ENCODE peak calls at places on chromosomes 5 and 9, in nine cellular contexts. N is hepatocyte, P is OCI-LY7, M is HCT116, T is fibroblast of lung, E is mammary epithelial cell, Q is GM12878, C is SK-N-SH, S is IMR-90. L is an unnamed sample.

GRCh38 chr5:36734422-36734821 is 128.0 kb downstream of the SLC1A3 start:
- DNase-seq in N (peak; percentile 53), P (peak; percentile 31), M (no peak), T (peak; percentile 54), E (peak; percentile 10), Q (no peak), C (peak; percentile 24), S (peak; percentile 36), L (no peak)

GRCh38 chr5:132017738-132018625 is 6.5 kb upstream of the ACSL6 start:
- DNase-seq in N (no peak), P (no peak), M (no peak), T (no peak), E (no peak), Q (no peak), C (no peak), S (no peak), L (no peak)

GRCh38 chr5:109759304-109759703 is 69.6 kb downstream of the MAN2A1 start:
- DNase-seq in N (no peak), P (no peak), M (no peak), T (peak; percentile 60), E (peak; percentile 15), Q (no peak), C (no peak), S (peak; percentile 60), L (no peak)

GRCh38 chr9:121914017-121914595 is 179.0 kb downstream of the TTLL11 start:
- DNase-seq in N (no peak), P (no peak), M (no peak), T (no peak), E (no peak), Q (no peak), C (no peak), S (no peak), L (no peak)

GRCh38 chr5:37771203-37771611 is 68.6 kb downstream of the GDNF start:
- DNase-seq in N (peak; percentile 11), P (no peak), M (no peak), T (peak; percentile 40), E (no peak), Q (no peak), C (no peak), S (no peak), L (no peak)

GRCh38 chr5:60196382-60197113 is 303.0 kb upstream of the PDE4D start:
- DNase-seq in N (peak; percentile 42), P (no peak), M (peak; percentile 12), T (peak; percentile 89), E (peak; percentile 97), Q (no peak), C (no peak), S (peak; percentile 72), L (peak; percentile 83)

GRCh38 chr5:141409598-141410306 is 1.9 kb downstream of the PCDHGB6 start:
- DNase-seq in N (no peak), P (no peak), M (no peak), T (no peak), E (no peak), Q (no peak), C (no peak), S (no peak), L (no peak)

GRCh38 chr5:40171971-40172370 is 507.7 kb upstream of the PTGER4 start:
- DNase-seq in N (no peak), P (no peak), M (no peak), T (peak; percentile 50), E (peak; percentile 79), Q (no peak), C (no peak), S (peak; percentile 81), L (peak; percentile 57)

GRCh38 chr9:20701058-20701457 is 17.0 kb downstream of the FOCAD start:
- DNase-seq in N (no peak), P (no peak), M (no peak), T (no peak), E (no peak), Q (no peak), C (no peak), S (no peak), L (no peak)

GRCh38 chr9:35688558-35689350 is 971 bp downstream of the TPM2 start:
- DNase-seq in N (peak; percentile 48), P (no peak), M (peak; percentile 33), T (peak; percentile 79), E (peak; percentile 83), Q (no peak), C (no peak), S (peak; percentile 92), L (peak; percentile 94)

GRCh38 chr9:35687306-35687705 is 2.4 kb downstream of the TPM2 start:
- DNase-seq in N (no peak), P (peak; percentile 20), M (no peak), T (no peak), E (no peak), Q (no peak), C (no peak), S (no peak), L (peak; percentile 52)

GRCh38 chr9:35689351-35689600 is 449 bp downstream of the TPM2 start:
- DNase-seq in N (no peak), P (no peak), M (no peak), T (no peak), E (no peak), Q (no peak), C (no peak), S (no peak), L (no peak)

GRCh38 chr9:35686222-35687203 is 3.2 kb downstream of the TPM2 start:
- DNase-seq in N (no peak), P (peak; percentile 80), M (no peak), T (peak; percentile 74), E (no peak), Q (no peak), C (no peak), S (peak; percentile 60), L (peak; percentile 93)

GRCh38 chr9:35687972-35688557 is 1.7 kb downstream of the TPM2 start:
- DNase-seq in N (no peak), P (no peak), M (no peak), T (peak; percentile 19), E (no peak), Q (no peak), C (no peak), S (no peak), L (peak; percentile 79)
- H3K36me3 ChIP-seq in N (no peaks in the 10 kb centered on the region), P (no peaks in the 10 kb centered on the region), M (peaks cover 48% of the 10 kb centered on the region), T (peaks cover 23% of the 10 kb centered on the region), E (peaks cover 17% of the 10 kb centered on the region), Q (no peaks in the 10 kb centered on the region), C (peaks cover 28% of the 10 kb centered on the region), S (peaks cover 50% of the 10 kb centered on the region), L (peaks cover 56% of the 10 kb centered on the region)

GRCh38 chr9:107491081-107492053 is 1.8 kb upstream of the KLF4 start:
- DNase-seq in N (peak; percentile 46), P (no peak), M (no peak), T (peak; percentile 51), E (no peak), Q (no peak), C (no peak), S (no peak), L (no peak)
- H3K4me3 ChIP-seq in N (peak overlapping the region; percentile 26), P (no peak overlapping the region), M (no peak overlapping the region), T (peak overlapping the region; percentile 11), E (no peak overlapping the region), Q (no peak overlapping the region), C (peak overlapping the region; percentile 70), S (no peak overlapping the region), L (peak overlapping the region; percentile 81)

DNA sequence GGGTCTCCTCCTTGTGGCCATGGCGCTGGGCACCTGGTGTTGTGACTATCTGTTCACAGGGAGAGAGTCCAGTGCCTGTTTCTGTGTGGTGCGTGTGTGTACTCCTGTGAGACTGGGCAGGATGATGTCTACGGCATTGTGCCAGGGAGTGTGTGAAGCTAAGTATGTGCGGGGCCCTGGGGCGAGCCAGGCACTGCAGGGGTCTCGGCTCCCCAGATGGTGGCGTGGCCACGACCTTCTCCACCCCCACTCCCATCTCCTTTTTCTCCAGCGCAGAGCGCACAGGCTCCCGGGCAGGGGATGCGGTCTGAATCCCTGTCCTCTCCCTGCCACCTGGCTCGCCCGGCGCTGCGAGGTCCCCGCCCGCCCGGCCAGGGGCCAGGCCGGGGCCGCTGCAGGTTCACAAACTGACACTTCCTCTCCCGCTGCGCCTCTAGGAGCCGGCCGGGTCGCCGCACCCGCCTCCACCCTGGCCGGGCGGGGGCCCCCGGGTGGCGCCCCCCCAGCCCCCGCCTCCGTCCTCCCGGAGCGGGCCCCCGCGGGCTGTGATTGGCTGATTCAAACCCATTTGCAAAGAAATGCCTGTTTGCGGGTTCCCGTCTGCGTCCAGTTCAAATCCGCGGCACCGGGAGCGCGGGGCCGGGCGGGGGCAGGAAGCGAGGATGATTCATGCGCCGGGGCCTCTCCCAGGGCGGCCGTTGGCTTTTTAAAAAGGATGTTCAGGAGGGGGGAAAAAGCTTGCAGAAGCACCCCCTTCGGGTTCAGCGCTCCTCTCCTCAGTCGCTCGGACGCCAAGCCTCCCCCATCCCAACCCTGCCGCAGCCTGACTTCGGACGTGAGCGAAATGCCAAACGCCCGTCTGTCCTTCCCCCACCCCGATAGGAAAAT is 790 bp downstream of the PHF19 start:
- DNase-seq in N (peak; percentile 90), P (peak; percentile 95), M (peak; percentile 73), T (peak; percentile 86), E (peak; percentile 83), Q (no peak), C (peak; percentile 94), S (peak; percentile 85), L (peak; percentile 99)
- H2AFZ ChIP-seq in N (peak overlapping the region; percentile 94), P (no peak overlapping the region), M (no peak overlapping the region), T (peak overlapping the region; percentile 64), E (peak overlapping the region; percentile 81), Q (peak overlapping the region; percentile 70), C (peak overlapping the region; percentile 83), S (peak overlapping the region; percentile 88), L (peak overlapping the region; percentile 77)

GRCh38 chr9:2815661-2816060 is 28.2 kb downstream of the PUM3 start:
- DNase-seq in N (no peak), P (no peak), M (no peak), T (no peak), E (no peak), Q (no peak), C (no peak), S (peak; percentile 28), L (no peak)

GRCh38 chr9:2818486-2819121 is 25.3 kb downstream of the PUM3 start:
- DNase-seq in N (no peak), P (no peak), M (no peak), T (peak; percentile 62), E (no peak), Q (no peak), C (no peak), S (no peak), L (no peak)

GRCh38 chr9:2817987-2818386 is 25.9 kb downstream of the PUM3 start:
- DNase-seq in N (peak; percentile 14), P (no peak), M (no peak), T (peak; percentile 74), E (no peak), Q (no peak), C (no peak), S (peak; percentile 84), L (no peak)

GRCh38 chr9:2819165-2819564 is 24.7 kb downstream of the PUM3 start:
- DNase-seq in N (no peak), P (no peak), M (no peak), T (no peak), E (no peak), Q (no peak), C (no peak), S (no peak), L (no peak)

DNA sequence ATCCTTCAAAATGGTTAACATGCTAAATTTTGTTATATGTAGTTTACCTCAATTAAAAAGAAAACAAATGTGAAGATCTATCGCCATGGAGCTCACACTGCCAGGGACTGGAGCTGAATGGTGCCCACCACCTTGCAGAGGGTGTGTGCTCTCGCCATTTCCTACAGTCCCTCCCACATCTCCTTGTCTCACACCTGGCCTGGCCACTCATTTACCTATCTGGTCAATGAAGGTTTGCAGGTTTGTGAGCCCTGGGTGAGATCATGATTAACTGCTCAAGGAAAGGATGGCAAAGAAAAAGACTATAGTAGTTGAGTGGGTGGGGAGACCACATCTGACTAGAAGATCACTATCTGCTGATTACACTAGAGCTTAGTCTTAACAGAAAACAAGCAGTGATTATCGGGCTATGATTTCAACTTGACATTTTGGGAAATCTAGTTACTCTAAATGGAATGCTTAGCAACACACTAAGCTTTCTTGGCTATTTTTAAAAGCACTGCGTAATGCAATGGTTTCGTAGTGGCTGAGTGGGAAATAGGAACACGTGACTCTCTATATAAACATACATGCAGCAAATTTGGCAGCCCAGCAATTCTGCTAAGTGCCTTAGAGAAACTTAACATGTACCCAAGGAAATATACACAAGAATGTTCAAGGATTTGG is 27.3 kb downstream of the PUM3 start:
- DNase-seq in N (peak; percentile 38), P (no peak), M (no peak), T (peak; percentile 99), E (no peak), Q (no peak), C (no peak), S (peak; percentile 98), L (no peak)
- H3K36me3 ChIP-seq in N (no peaks in the 10 kb centered on the region), P (peaks cover 98% of the 10 kb centered on the region), M (peaks cover 56% of the 10 kb centered on the region), T (no peaks in the 10 kb centered on the region), E (peaks cover 38% of the 10 kb centered on the region), Q (peaks cover 1% of the 10 kb centered on the region), C (peaks cover 79% of the 10 kb centered on the region), S (peaks cover 14% of the 10 kb centered on the region), L (peaks cover 34% of the 10 kb centered on the region)

L was measured in osteoblast.